ENCODE peak calls at places on chromosomes 3 and 15, in eight cellular contexts. Z is neural crest cell, V is MCF 10A, F is ovary, N is kidney, X is fibroblast of lung, L is AG09319, H is stomach. D is an unnamed sample.

GRCh38 chr3:54202651-54203248 is 80.4 kb downstream of the CACNA2D3 start:
- DNase-seq in N (no peak), H (no peak), X (no peak), F (no peak), L (no peak), V (no peak), Z (no peak), D (no peak)

GRCh38 chr3:41698931-41699330 is 263.0 kb downstream of the ULK4 start:
- DNase-seq in F (no peak), L (no peak), Z (no peak), N (no peak), V (no peak), H (no peak), X (no peak), D (no peak)

GRCh38 chr3:72548992-72549391 is 299.3 kb downstream of the SHQ1 start:
- DNase-seq in L (no peak), N (no peak), Z (no peak), H (no peak), X (no peak), V (no peak), F (no peak), D (no peak)

GRCh38 chr3:8777201-8777977 is 8.0 kb upstream of the OXTR start:
- DNase-seq in H (no peak), Z (no peak), V (no peak), X (no peak), N (no peak), F (no peak), L (no peak), D (no peak)

GRCh38 chr15:74306801-74307217 is 60.6 kb downstream of the CYP11A1 start:
- DNase-seq in Z (no peak), V (no peak), F (no peak), N (no peak), X (no peak), L (no peak), H (no peak), D (no peak)

GRCh38 chr15:31364301-31365031 is 37.8 kb downstream of the KLF13 start:
- DNase-seq in V (peak; percentile 71), L (no peak), N (no peak), H (no peak), F (no peak), Z (no peak), X (no peak), D (no peak)

GRCh38 chr3:17233398-17233800 is 348.6 kb downstream of the PLCL2 start:
- DNase-seq in L (peak; percentile 12), Z (peak; percentile 14), V (peak; percentile 75), X (peak; percentile 61), F (no peak), H (no peak), N (no peak), D (no peak)

GRCh38 chr15:27844018-27844666 is 255.0 kb downstream of the OCA2 start:
- DNase-seq in Z (no peak), F (no peak), L (no peak), X (peak; percentile 56), V (no peak), N (no peak), H (no peak), D (no peak)

GRCh38 chr15:77857419-77857818 is 220.1 kb downstream of the TBC1D2B start:
- DNase-seq in L (no peak), Z (no peak), V (no peak), N (peak; percentile 45), X (no peak), H (no peak), F (no peak), D (no peak)

GRCh38 chr15:96457852-96458251 is 127.4 kb downstream of the NR2F2 start:
- DNase-seq in F (no peak), V (no peak), H (no peak), N (no peak), L (no peak), X (peak; percentile 9), Z (no peak), D (no peak)

GRCh38 chr15:60469893-60470641 is 8.9 kb downstream of the ICE2 start:
- DNase-seq in Z (no peak), H (no peak), F (no peak), L (no peak), N (no peak), V (peak; percentile 46), X (no peak), D (no peak)

GRCh38 chr3:114179575-114179974 is 723 bp upstream of the DRD3 start:
- DNase-seq in H (no peak), V (peak; percentile 27), N (no peak), X (peak; percentile 26), L (peak; percentile 15), F (no peak), Z (no peak), D (no peak)

GRCh38 chr3:121592856-121593702 is at the start of gene FBXO40:
- DNase-seq in N (no peak), F (peak; percentile 17), Z (no peak), V (no peak), H (no peak), X (peak; percentile 9), L (no peak), D (no peak)

GRCh38 chr3:99544819-99545281 is 93.5 kb upstream of the COL8A1 start:
- DNase-seq in F (no peak), X (peak; percentile 32), H (peak; percentile 88), Z (no peak), V (peak; percentile 67), L (no peak), N (peak; percentile 75), D (no peak)

GRCh38 chr15:73530649-73531048 is 87.7 kb downstream of the REC114 start:
- DNase-seq in Z (no peak), X (peak; percentile 9), L (no peak), V (peak; percentile 18), N (no peak), F (no peak), H (no peak), D (no peak)

GRCh38 chr3:51682079-51682478 is 11.0 kb downstream of the TEX264 start:
- DNase-seq in X (peak; percentile 84), N (peak; percentile 52), Z (peak; percentile 48), F (peak; percentile 50), H (peak; percentile 56), V (peak; percentile 91), L (peak; percentile 64), D (peak; percentile 62)

GRCh38 chr3:5523125-5523524 is 335.6 kb downstream of the EDEM1 start:
- DNase-seq in N (no peak), H (no peak), Z (no peak), L (no peak), F (no peak), V (no peak), X (no peak), D (no peak)

GRCh38 chr15:90035835-90036220 is 34.7 kb downstream of the ZNF710 start:
- DNase-seq in F (no peak), V (no peak), L (no peak), N (no peak), X (no peak), Z (no peak), H (no peak), D (peak; percentile 45)

GRCh38 chr15:71804695-71805470 is 5.5 kb upstream of the NR2E3 start:
- DNase-seq in N (no peak), V (no peak), Z (no peak), L (no peak), F (no peak), X (no peak), H (no peak), D (no peak)

GRCh38 chr15:71801935-71802655 is 8.3 kb upstream of the NR2E3 start:
- DNase-seq in Z (no peak), F (no peak), X (no peak), V (no peak), H (no peak), N (no peak), L (no peak), D (no peak)

GRCh38 chr15:71804226-71804625 is 6.1 kb upstream of the NR2E3 start:
- DNase-seq in N (no peak), Z (no peak), F (no peak), V (no peak), X (no peak), H (no peak), L (no peak), D (no peak)

GRCh38 chr15:71800835-71801745 is 9.3 kb upstream of the NR2E3 start:
- DNase-seq in Z (peak; percentile 59), F (no peak), H (peak; percentile 43), V (peak; percentile 77), L (peak; percentile 56), N (no peak), X (peak; percentile 93), D (no peak)

GRCh38 chr15:71802770-71803169 is 7.6 kb upstream of the NR2E3 start:
- DNase-seq in H (no peak), L (no peak), V (no peak), Z (no peak), N (no peak), F (no peak), X (no peak), D (no peak)
- TF ChIP-seq CTCF in H (no peak), L (peak; percentile 28), V (peak; percentile 18), Z (peak; percentile 50), N (peak; percentile 20), F (no peak), X (peak; percentile 17), D (peak; percentile 14)

DNA sequence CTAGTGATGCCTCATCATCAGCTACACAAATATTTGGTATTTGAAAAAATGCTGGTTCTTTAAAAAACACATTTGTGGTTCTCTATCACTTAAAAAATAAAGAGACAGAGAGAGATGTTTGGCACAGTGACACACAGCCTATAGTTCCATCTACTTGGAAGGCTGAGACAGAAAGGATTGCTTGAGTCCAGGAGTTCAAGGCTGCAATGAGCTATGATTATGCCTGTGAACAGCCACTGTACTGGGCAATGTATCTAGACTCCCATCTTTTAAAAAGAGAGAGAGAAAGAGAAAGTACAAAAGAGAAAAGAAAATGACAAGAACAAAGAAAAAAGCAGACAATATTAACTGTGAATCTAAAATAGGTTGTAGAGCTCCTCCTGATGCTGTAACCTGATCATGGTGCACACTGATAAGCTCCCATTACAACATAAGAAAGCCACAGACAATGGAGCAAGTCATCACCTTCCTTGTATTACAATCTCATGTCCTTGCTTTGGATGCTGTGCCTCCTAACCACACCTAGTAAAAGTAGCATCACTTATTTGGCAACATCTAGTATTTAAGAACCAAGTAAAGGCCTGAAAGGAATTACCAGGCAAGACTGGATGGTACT is 31.7 kb upstream of the MAP4 start:
- DNase-seq in N (no peak), Z (no peak), F (no peak), V (peak; percentile 25), H (no peak), L (no peak), X (peak; percentile 21), D (no peak)
- TF ChIP-seq CTCF in N (no peak), Z (no peak), F (no peak), V (no peak), H (no peak), L (no peak), X (no peak), D (no peak)

DNA sequence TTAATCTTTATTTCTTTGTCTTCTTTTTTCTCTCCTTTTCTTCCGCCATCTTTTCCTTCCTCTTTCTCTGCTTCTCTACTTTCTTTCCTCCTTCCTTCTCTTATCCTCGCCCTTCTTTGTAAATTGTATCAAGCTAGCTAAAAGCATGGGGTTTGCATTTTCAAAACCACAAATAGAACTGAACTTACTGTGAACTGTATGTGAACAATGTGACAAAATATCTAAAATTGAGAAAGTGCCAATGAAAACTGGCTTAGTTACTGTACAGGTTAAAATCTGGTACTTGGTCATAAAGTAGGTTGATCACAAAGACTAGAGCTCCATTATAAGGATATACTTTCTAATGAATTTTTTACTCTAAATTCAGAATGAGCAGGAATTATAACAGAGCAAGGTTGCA is 122.5 kb downstream of the LSAMP start:
- DNase-seq in V (no peak), Z (no peak), F (no peak), N (no peak), H (no peak), X (no peak), L (no peak), D (no peak)
- TF ChIP-seq CTCF in V (no peak), Z (no peak), F (no peak), N (no peak), H (no peak), X (no peak), L (no peak), D (no peak)

GRCh38 chr3:195849322-195850074 is 37.8 kb upstream of the MUC4 start:
- DNase-seq in V (no peak), L (no peak), N (peak; percentile 46), H (no peak), X (no peak), Z (no peak), F (no peak), D (peak; percentile 38)
- TF ChIP-seq CTCF in V (no peak), L (no peak), N (peak; percentile 8), H (no peak), X (no peak), Z (no peak), F (no peak), D (peak; percentile 7)